ENCODE peak calls at places on chromosomes 1 and 21, in ten cellular contexts. One of them, this sample, is unnamed.
A peak's percentile ranks its signal among the peaks of the same experiment; 100 is the strongest.

GRCh38 chr1:173823776-173824314 is 628 bp upstream of the DARS2 start:
- DNase-seq in uterus: no peak
- DNase-seq in HCT116: no peak
- DNase-seq in suprapubic skin: no peak
- DNase-seq in prostate gland: no peak
- DNase-seq in left ventricle myocardium inferior: no peak
- DNase-seq in heart left ventricle: no peak
- DNase-seq in CD8-positive, alpha-beta memory T cell: no peak
- DNase-seq in colonic mucosa: no peak
- DNase-seq in CD4-positive, CD25-positive, alpha-beta regulatory T cell: no peak
- DNase-seq in this sample: no peak

GRCh38 chr1:27719286-27720251 is 6.2 kb upstream of the FAM76A start:
- DNase-seq in uterus: no peak
- DNase-seq in HCT116: no peak
- DNase-seq in suprapubic skin: no peak
- DNase-seq in prostate gland: no peak
- DNase-seq in left ventricle myocardium inferior: no peak
- DNase-seq in heart left ventricle: no peak
- DNase-seq in CD8-positive, alpha-beta memory T cell: no peak
- DNase-seq in colonic mucosa: no peak
- DNase-seq in CD4-positive, CD25-positive, alpha-beta regulatory T cell: peak; percentile 11
- DNase-seq in this sample: no peak

GRCh38 chr1:14655386-14655785 is 56.9 kb downstream of the KAZN start:
- DNase-seq in uterus: no peak
- DNase-seq in HCT116: no peak
- DNase-seq in suprapubic skin: no peak
- DNase-seq in prostate gland: no peak
- DNase-seq in left ventricle myocardium inferior: no peak
- DNase-seq in heart left ventricle: no peak
- DNase-seq in CD8-positive, alpha-beta memory T cell: no peak
- DNase-seq in colonic mucosa: no peak
- DNase-seq in CD4-positive, CD25-positive, alpha-beta regulatory T cell: no peak
- DNase-seq in this sample: no peak

GRCh38 chr1:11365744-11366387 is 92.9 kb downstream of the UBIAD1 start:
- DNase-seq in uterus: no peak
- DNase-seq in HCT116: no peak
- DNase-seq in suprapubic skin: no peak
- DNase-seq in prostate gland: no peak
- DNase-seq in left ventricle myocardium inferior: no peak
- DNase-seq in heart left ventricle: no peak
- DNase-seq in CD8-positive, alpha-beta memory T cell: no peak
- DNase-seq in colonic mucosa: no peak
- DNase-seq in CD4-positive, CD25-positive, alpha-beta regulatory T cell: no peak
- DNase-seq in this sample: peak; percentile 27

GRCh38 chr1:14108356-14109275 is 408.6 kb downstream of the PRDM2 start:
- DNase-seq in uterus: no peak
- DNase-seq in HCT116: no peak
- DNase-seq in suprapubic skin: no peak
- DNase-seq in prostate gland: peak; percentile 24
- DNase-seq in left ventricle myocardium inferior: no peak
- DNase-seq in heart left ventricle: no peak
- DNase-seq in CD8-positive, alpha-beta memory T cell: no peak
- DNase-seq in colonic mucosa: no peak
- DNase-seq in CD4-positive, CD25-positive, alpha-beta regulatory T cell: no peak
- DNase-seq in this sample: peak; percentile 5

GRCh38 chr1:167427843-167428242 is 90.5 kb downstream of the CD247 start:
- DNase-seq in uterus: no peak
- DNase-seq in HCT116: no peak
- DNase-seq in suprapubic skin: no peak
- DNase-seq in prostate gland: no peak
- DNase-seq in left ventricle myocardium inferior: no peak
- DNase-seq in heart left ventricle: no peak
- DNase-seq in CD8-positive, alpha-beta memory T cell: no peak
- DNase-seq in colonic mucosa: no peak
- DNase-seq in CD4-positive, CD25-positive, alpha-beta regulatory T cell: no peak
- DNase-seq in this sample: no peak

GRCh38 chr1:110060034-110060661 is 10.3 kb downstream of the ALX3 start:
- DNase-seq in uterus: peak; percentile 26
- DNase-seq in HCT116: no peak
- DNase-seq in suprapubic skin: no peak
- DNase-seq in prostate gland: no peak
- DNase-seq in left ventricle myocardium inferior: no peak
- DNase-seq in heart left ventricle: peak; percentile 73
- DNase-seq in CD8-positive, alpha-beta memory T cell: peak; percentile 64
- DNase-seq in colonic mucosa: peak; percentile 53
- DNase-seq in CD4-positive, CD25-positive, alpha-beta regulatory T cell: peak; percentile 56
- DNase-seq in this sample: peak; percentile 43

GRCh38 chr21:42455754-42456440 is 40.1 kb downstream of the RSPH1 start:
- DNase-seq in uterus: no peak
- DNase-seq in HCT116: no peak
- DNase-seq in suprapubic skin: no peak
- DNase-seq in prostate gland: no peak
- DNase-seq in left ventricle myocardium inferior: no peak
- DNase-seq in heart left ventricle: no peak
- DNase-seq in CD8-positive, alpha-beta memory T cell: no peak
- DNase-seq in colonic mucosa: no peak
- DNase-seq in CD4-positive, CD25-positive, alpha-beta regulatory T cell: no peak
- DNase-seq in this sample: peak; percentile 71

GRCh38 chr1:229696385-229696784 is 70.3 kb downstream of the URB2 start:
- DNase-seq in uterus: no peak
- DNase-seq in HCT116: no peak
- DNase-seq in suprapubic skin: no peak
- DNase-seq in prostate gland: no peak
- DNase-seq in left ventricle myocardium inferior: no peak
- DNase-seq in heart left ventricle: no peak
- DNase-seq in CD8-positive, alpha-beta memory T cell: no peak
- DNase-seq in colonic mucosa: no peak
- DNase-seq in CD4-positive, CD25-positive, alpha-beta regulatory T cell: no peak
- DNase-seq in this sample: no peak

GRCh38 chr1:57576750-57577149 is 152.9 kb upstream of the DAB1 start:
- DNase-seq in uterus: no peak
- DNase-seq in HCT116: no peak
- DNase-seq in suprapubic skin: no peak
- DNase-seq in prostate gland: no peak
- DNase-seq in left ventricle myocardium inferior: no peak
- DNase-seq in heart left ventricle: no peak
- DNase-seq in CD8-positive, alpha-beta memory T cell: no peak
- DNase-seq in colonic mucosa: no peak
- DNase-seq in CD4-positive, CD25-positive, alpha-beta regulatory T cell: no peak
- DNase-seq in this sample: peak; percentile 85

GRCh38 chr1:91617242-91617837 is 116.7 kb downstream of the CDC7 start:
- DNase-seq in uterus: peak; percentile 62
- DNase-seq in HCT116: no peak
- DNase-seq in suprapubic skin: no peak
- DNase-seq in prostate gland: no peak
- DNase-seq in left ventricle myocardium inferior: peak; percentile 51
- DNase-seq in heart left ventricle: no peak
- DNase-seq in CD8-positive, alpha-beta memory T cell: no peak
- DNase-seq in colonic mucosa: no peak
- DNase-seq in CD4-positive, CD25-positive, alpha-beta regulatory T cell: no peak
- DNase-seq in this sample: peak; percentile 41

GRCh38 chr1:110846861-110847260 is 26.1 kb upstream of the CD53 start:
- DNase-seq in uterus: no peak
- DNase-seq in HCT116: no peak
- DNase-seq in suprapubic skin: no peak
- DNase-seq in prostate gland: no peak
- DNase-seq in left ventricle myocardium inferior: no peak
- DNase-seq in heart left ventricle: no peak
- DNase-seq in CD8-positive, alpha-beta memory T cell: no peak
- DNase-seq in colonic mucosa: no peak
- DNase-seq in CD4-positive, CD25-positive, alpha-beta regulatory T cell: no peak
- DNase-seq in this sample: no peak

GRCh38 chr1:67739361-67739760 is 54.4 kb downstream of the GADD45A start:
- DNase-seq in uterus: no peak
- DNase-seq in HCT116: no peak
- DNase-seq in suprapubic skin: no peak
- DNase-seq in prostate gland: no peak
- DNase-seq in left ventricle myocardium inferior: no peak
- DNase-seq in heart left ventricle: no peak
- DNase-seq in CD8-positive, alpha-beta memory T cell: no peak
- DNase-seq in colonic mucosa: no peak
- DNase-seq in CD4-positive, CD25-positive, alpha-beta regulatory T cell: no peak
- DNase-seq in this sample: no peak

GRCh38 chr1:67743072-67743725 is 58.2 kb downstream of the GADD45A start:
- DNase-seq in uterus: no peak
- DNase-seq in HCT116: no peak
- DNase-seq in suprapubic skin: no peak
- DNase-seq in prostate gland: no peak
- DNase-seq in left ventricle myocardium inferior: no peak
- DNase-seq in heart left ventricle: no peak
- DNase-seq in CD8-positive, alpha-beta memory T cell: no peak
- DNase-seq in colonic mucosa: no peak
- DNase-seq in CD4-positive, CD25-positive, alpha-beta regulatory T cell: no peak
- DNase-seq in this sample: no peak

GRCh38 chr1:67741786-67742185 is 56.8 kb downstream of the GADD45A start:
- DNase-seq in uterus: no peak
- DNase-seq in HCT116: no peak
- DNase-seq in suprapubic skin: no peak
- DNase-seq in prostate gland: no peak
- DNase-seq in left ventricle myocardium inferior: no peak
- DNase-seq in heart left ventricle: no peak
- DNase-seq in CD8-positive, alpha-beta memory T cell: no peak
- DNase-seq in colonic mucosa: no peak
- DNase-seq in CD4-positive, CD25-positive, alpha-beta regulatory T cell: no peak
- DNase-seq in this sample: no peak

GRCh38 chr1:67738401-67738800 is 53.4 kb downstream of the GADD45A start:
- DNase-seq in uterus: no peak
- DNase-seq in HCT116: no peak
- DNase-seq in suprapubic skin: no peak
- DNase-seq in prostate gland: no peak
- DNase-seq in left ventricle myocardium inferior: no peak
- DNase-seq in heart left ventricle: no peak
- DNase-seq in CD8-positive, alpha-beta memory T cell: no peak
- DNase-seq in colonic mucosa: peak; percentile 16
- DNase-seq in CD4-positive, CD25-positive, alpha-beta regulatory T cell: no peak
- DNase-seq in this sample: no peak

DNA sequence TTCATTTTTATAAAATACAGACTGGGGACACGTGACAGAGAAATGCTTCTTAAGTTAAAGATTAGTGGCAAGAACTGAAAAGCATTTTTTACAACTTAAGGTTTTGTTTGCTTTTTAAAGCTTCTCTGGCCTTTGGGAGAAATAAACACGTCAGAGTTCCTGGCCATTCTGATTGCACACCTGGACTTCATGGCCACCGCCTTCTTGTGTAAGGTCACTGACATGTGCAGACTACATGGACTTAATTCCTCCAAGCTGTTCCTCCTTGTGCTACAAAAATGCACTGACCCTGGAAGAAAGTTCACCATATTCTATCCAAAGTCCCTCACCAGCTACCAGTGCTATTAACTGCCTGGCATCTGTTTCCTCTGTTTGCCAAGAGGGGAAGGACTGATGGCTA is 56.1 kb downstream of the GADD45A start:
- DNase-seq in uterus: no peak
- DNase-seq in HCT116: no peak
- DNase-seq in suprapubic skin: no peak
- DNase-seq in prostate gland: no peak
- DNase-seq in left ventricle myocardium inferior: no peak
- DNase-seq in heart left ventricle: no peak
- DNase-seq in CD8-positive, alpha-beta memory T cell: no peak
- DNase-seq in colonic mucosa: peak; percentile 56
- DNase-seq in CD4-positive, CD25-positive, alpha-beta regulatory T cell: no peak
- DNase-seq in this sample: peak; percentile 73
- H3K4me1 ChIP-seq in uterus: no peaks in the 10 kb centered on the region
- H3K4me1 ChIP-seq in HCT116: peaks cover 19% of the 10 kb centered on the region
- H3K4me1 ChIP-seq in suprapubic skin: peaks cover 40% of the 10 kb centered on the region
- H3K4me1 ChIP-seq in prostate gland: peaks cover 4% of the 10 kb centered on the region
- H3K4me1 ChIP-seq in left ventricle myocardium inferior: peaks cover 37% of the 10 kb centered on the region
- H3K4me1 ChIP-seq in heart left ventricle: peaks cover 22% of the 10 kb centered on the region
- H3K4me1 ChIP-seq in CD8-positive, alpha-beta memory T cell: peaks cover 8% of the 10 kb centered on the region
- H3K4me1 ChIP-seq in colonic mucosa: peaks cover 12% of the 10 kb centered on the region
- H3K4me1 ChIP-seq in CD4-positive, CD25-positive, alpha-beta regulatory T cell: peaks cover 13% of the 10 kb centered on the region
- H3K4me1 ChIP-seq in this sample: peaks cover 16% of the 10 kb centered on the region

DNA sequence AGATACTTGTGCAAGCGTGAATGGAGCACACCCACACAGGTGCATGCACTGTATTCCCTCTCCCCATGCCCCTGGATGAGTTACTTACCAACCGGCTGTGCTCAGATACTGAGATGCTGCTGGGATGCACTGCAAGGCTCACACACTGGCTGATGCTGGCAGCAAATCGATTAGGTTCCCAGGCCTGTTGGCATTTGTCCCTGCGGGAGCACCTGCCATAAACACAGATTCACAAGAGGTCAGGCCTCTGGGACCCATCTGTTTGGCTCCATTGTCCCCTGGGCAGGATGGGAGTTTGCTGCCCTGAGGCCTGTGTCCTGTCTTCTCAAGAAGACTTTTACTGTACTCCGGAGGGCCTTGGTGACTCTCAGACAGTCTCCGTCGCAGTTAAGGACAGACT is 145.4 kb downstream of the PLXNA2 start:
- DNase-seq in uterus: no peak
- DNase-seq in HCT116: no peak
- DNase-seq in suprapubic skin: no peak
- DNase-seq in prostate gland: no peak
- DNase-seq in left ventricle myocardium inferior: no peak
- DNase-seq in heart left ventricle: no peak
- DNase-seq in CD8-positive, alpha-beta memory T cell: no peak
- DNase-seq in colonic mucosa: no peak
- DNase-seq in CD4-positive, CD25-positive, alpha-beta regulatory T cell: no peak
- DNase-seq in this sample: no peak
- H3K4me3 ChIP-seq in uterus: no peak overlapping the region
- H3K4me3 ChIP-seq in HCT116: no peak overlapping the region
- H3K4me3 ChIP-seq in suprapubic skin: no peak overlapping the region
- H3K4me3 ChIP-seq in prostate gland: no peak overlapping the region
- H3K4me3 ChIP-seq in left ventricle myocardium inferior: no peak overlapping the region
- H3K4me3 ChIP-seq in heart left ventricle: no peak overlapping the region
- H3K4me3 ChIP-seq in CD8-positive, alpha-beta memory T cell: no peak overlapping the region
- H3K4me3 ChIP-seq in colonic mucosa: no peak overlapping the region
- H3K4me3 ChIP-seq in CD4-positive, CD25-positive, alpha-beta regulatory T cell: no peak overlapping the region
- H3K4me3 ChIP-seq in this sample: no peak overlapping the region

DNA sequence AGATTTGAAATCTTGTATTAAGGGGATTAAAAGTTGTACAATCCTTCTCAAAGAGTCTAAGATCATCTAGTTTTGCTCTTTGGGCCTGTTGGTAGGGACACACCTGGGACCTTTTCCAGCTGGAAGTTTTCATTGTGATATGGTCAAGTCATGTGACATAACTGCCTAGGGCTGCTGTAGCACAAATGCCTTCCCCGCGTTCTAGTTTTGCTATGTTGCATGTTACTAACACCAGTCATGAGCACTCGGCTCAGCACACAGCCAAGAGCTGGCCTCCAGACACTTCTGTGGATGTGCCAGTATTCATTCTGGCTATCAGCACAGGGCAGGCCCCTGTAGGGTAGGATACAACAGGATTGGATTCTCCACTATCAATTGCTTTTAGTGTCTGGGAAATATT is 14.6 kb upstream of the FLG2 start:
- DNase-seq in uterus: no peak
- DNase-seq in HCT116: no peak
- DNase-seq in suprapubic skin: no peak
- DNase-seq in prostate gland: no peak
- DNase-seq in left ventricle myocardium inferior: peak; percentile 18
- DNase-seq in heart left ventricle: no peak
- DNase-seq in CD8-positive, alpha-beta memory T cell: no peak
- DNase-seq in colonic mucosa: no peak
- DNase-seq in CD4-positive, CD25-positive, alpha-beta regulatory T cell: no peak
- DNase-seq in this sample: no peak
- H3K9me3 ChIP-seq in uterus: no peaks in the 10 kb centered on the region
- H3K9me3 ChIP-seq in HCT116: no peaks in the 10 kb centered on the region
- H3K9me3 ChIP-seq in suprapubic skin: no peaks in the 10 kb centered on the region
- H3K9me3 ChIP-seq in prostate gland: no peaks in the 10 kb centered on the region
- H3K9me3 ChIP-seq in left ventricle myocardium inferior: peaks cover 8% of the 10 kb centered on the region
- H3K9me3 ChIP-seq in heart left ventricle: peaks cover 9% of the 10 kb centered on the region
- H3K9me3 ChIP-seq in CD8-positive, alpha-beta memory T cell: no peaks in the 10 kb centered on the region
- H3K9me3 ChIP-seq in colonic mucosa: no peaks in the 10 kb centered on the region
- H3K9me3 ChIP-seq in CD4-positive, CD25-positive, alpha-beta regulatory T cell: peaks cover 2% of the 10 kb centered on the region
- H3K9me3 ChIP-seq in this sample: no peaks in the 10 kb centered on the region

GRCh38 chr1:147539122-147539575 is 2.2 kb upstream of the BCL9 start:
- DNase-seq in uterus: peak; percentile 83
- DNase-seq in HCT116: peak; percentile 85
- DNase-seq in suprapubic skin: no peak
- DNase-seq in prostate gland: no peak
- DNase-seq in left ventricle myocardium inferior: no peak
- DNase-seq in heart left ventricle: no peak
- DNase-seq in CD8-positive, alpha-beta memory T cell: no peak
- DNase-seq in colonic mucosa: no peak
- DNase-seq in CD4-positive, CD25-positive, alpha-beta regulatory T cell: no peak
- DNase-seq in this sample: peak; percentile 14
- H3K4me1 ChIP-seq in uterus: no peaks in the 10 kb centered on the region
- H3K4me1 ChIP-seq in HCT116: peaks cover 50% of the 10 kb centered on the region
- H3K4me1 ChIP-seq in suprapubic skin: peaks cover 31% of the 10 kb centered on the region
- H3K4me1 ChIP-seq in prostate gland: no peaks in the 10 kb centered on the region
- H3K4me1 ChIP-seq in left ventricle myocardium inferior: peaks cover 76% of the 10 kb centered on the region
- H3K4me1 ChIP-seq in heart left ventricle: peaks cover 40% of the 10 kb centered on the region
- H3K4me1 ChIP-seq in CD8-positive, alpha-beta memory T cell: peaks cover 46% of the 10 kb centered on the region
- H3K4me1 ChIP-seq in colonic mucosa: no peaks in the 10 kb centered on the region
- H3K4me1 ChIP-seq in CD4-positive, CD25-positive, alpha-beta regulatory T cell: peaks cover 42% of the 10 kb centered on the region
- H3K4me1 ChIP-seq in this sample: peaks cover 2% of the 10 kb centered on the region

This sample was measured in small intestine.